ENCODE peak calls at places on chromosomes 11 and 22, in seven cellular contexts. Q is RWPE2, B is epithelial cell of esophagus, U is kidney, A is mucosa of descending colon, T is astrocyte of the spinal cord, R is upper lobe of right lung. J is an unnamed sample.

GRCh38 chr22:37802310-37803194 is 5.2 kb upstream of the GCAT start:
- DNase-seq in Q (peak), B (peak), U (peak), A (peak), T (peak), R (peak), J (no peak)

GRCh38 chr22:30537083-30537731 is 9.3 kb downstream of the SEC14L6 start:
- DNase-seq in Q (no peak), B (no peak), U (no peak), A (peak), T (no peak), R (no peak), J (no peak)

GRCh38 chr11:119368121-119369034 is 13.1 kb downstream of the USP2 start:
- DNase-seq in Q (peak), B (no peak), U (peak), A (peak), T (no peak), R (peak), J (no peak)

GRCh38 chr11:126487711-126488110 is 132.2 kb downstream of the ST3GAL4 start:
- DNase-seq in Q (no peak), B (no peak), U (no peak), A (no peak), T (no peak), R (peak), J (no peak)

GRCh38 chr11:82826526-82826925 is 73.7 kb downstream of the PRCP start:
- DNase-seq in Q (no peak), B (no peak), U (no peak), A (no peak), T (no peak), R (no peak), J (no peak)

GRCh38 chr11:33178443-33179154 is 17.3 kb upstream of the CSTF3 start:
- DNase-seq in Q (no peak), B (no peak), U (no peak), A (no peak), T (no peak), R (no peak), J (peak)

GRCh38 chr11:44243086-44243485 is 66.9 kb downstream of the ALX4 start:
- DNase-seq in Q (no peak), B (no peak), U (no peak), A (no peak), T (no peak), R (no peak), J (no peak)

GRCh38 chr11:113773092-113773415 is 438 bp downstream of the ZW10 start:
- DNase-seq in Q (no peak), B (peak), U (no peak), A (peak), T (no peak), R (no peak), J (no peak)

GRCh38 chr11:15826826-15827225 is 529.5 kb downstream of the SOX6 start:
- DNase-seq in Q (no peak), B (peak), U (no peak), A (no peak), T (no peak), R (peak), J (no peak)

GRCh38 chr11:128964463-128964930 is 21.8 kb upstream of the TP53AIP1 start:
- DNase-seq in Q (no peak), B (no peak), U (no peak), A (no peak), T (no peak), R (no peak), J (no peak)

GRCh38 chr11:35148163-35148562 is 9.2 kb downstream of the CD44 start:
- DNase-seq in Q (no peak), B (no peak), U (no peak), A (no peak), T (peak), R (no peak), J (no peak)

GRCh38 chr11:64064374-64065140 is 28.8 kb downstream of the FLRT1 start:
- DNase-seq in Q (no peak), B (peak), U (no peak), A (no peak), T (no peak), R (no peak), J (no peak)

GRCh38 chr22:26314171-26314570 is 114.9 kb upstream of the ASPHD2 start:
- DNase-seq in Q (no peak), B (no peak), U (no peak), A (no peak), T (no peak), R (no peak), J (no peak)

GRCh38 chr22:36386900-36387663 is 685 bp downstream of the MYH9 start:
- DNase-seq in Q (no peak), B (peak), U (peak), A (peak), T (no peak), R (peak), J (no peak)

DNA sequence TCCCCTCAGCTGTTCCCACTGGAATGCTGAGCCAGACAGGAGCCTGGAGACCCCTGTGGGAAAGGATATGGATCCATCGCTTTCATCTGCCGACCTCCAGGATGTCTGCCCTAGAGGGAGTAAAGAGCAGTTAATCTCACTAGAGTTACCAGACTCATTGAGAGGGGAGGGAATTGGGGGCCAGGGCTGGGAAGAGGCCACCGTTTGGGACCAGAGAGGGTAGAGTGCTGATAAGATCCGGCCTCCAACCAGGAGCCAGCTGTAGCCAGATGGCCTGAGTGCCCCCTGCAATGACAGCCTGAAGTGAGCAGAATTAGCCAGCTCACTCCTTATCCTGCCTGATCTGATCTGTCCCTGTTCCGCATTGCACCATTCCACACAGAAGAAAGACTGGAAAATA is 3.7 kb upstream of the APLNR start:
- DNase-seq in Q (no peak), B (no peak), U (no peak), A (no peak), T (no peak), R (no peak), J (no peak)
- TF ChIP-seq CTCF in Q (no peak), B (no peak), U (no peak), A (no peak), T (no peak), R (no peak), J (no peak)

GRCh38 chr11:1389932-1390587 is at the start of gene BRSK2:
- DNase-seq in Q (no peak), B (no peak), U (peak), A (no peak), T (no peak), R (no peak), J (no peak)

GRCh38 chr11:1387521-1387920 is 2.2 kb upstream of the BRSK2 start:
- DNase-seq in Q (no peak), B (no peak), U (peak), A (peak), T (no peak), R (no peak), J (no peak)

GRCh38 chr11:1388763-1389102 is 1.0 kb upstream of the BRSK2 start:
- DNase-seq in Q (no peak), B (peak), U (no peak), A (no peak), T (no peak), R (no peak), J (no peak)

GRCh38 chr11:1389103-1389931 is 417 bp upstream of the BRSK2 start:
- DNase-seq in Q (peak), B (peak), U (peak), A (peak), T (peak), R (peak), J (peak)

DNA sequence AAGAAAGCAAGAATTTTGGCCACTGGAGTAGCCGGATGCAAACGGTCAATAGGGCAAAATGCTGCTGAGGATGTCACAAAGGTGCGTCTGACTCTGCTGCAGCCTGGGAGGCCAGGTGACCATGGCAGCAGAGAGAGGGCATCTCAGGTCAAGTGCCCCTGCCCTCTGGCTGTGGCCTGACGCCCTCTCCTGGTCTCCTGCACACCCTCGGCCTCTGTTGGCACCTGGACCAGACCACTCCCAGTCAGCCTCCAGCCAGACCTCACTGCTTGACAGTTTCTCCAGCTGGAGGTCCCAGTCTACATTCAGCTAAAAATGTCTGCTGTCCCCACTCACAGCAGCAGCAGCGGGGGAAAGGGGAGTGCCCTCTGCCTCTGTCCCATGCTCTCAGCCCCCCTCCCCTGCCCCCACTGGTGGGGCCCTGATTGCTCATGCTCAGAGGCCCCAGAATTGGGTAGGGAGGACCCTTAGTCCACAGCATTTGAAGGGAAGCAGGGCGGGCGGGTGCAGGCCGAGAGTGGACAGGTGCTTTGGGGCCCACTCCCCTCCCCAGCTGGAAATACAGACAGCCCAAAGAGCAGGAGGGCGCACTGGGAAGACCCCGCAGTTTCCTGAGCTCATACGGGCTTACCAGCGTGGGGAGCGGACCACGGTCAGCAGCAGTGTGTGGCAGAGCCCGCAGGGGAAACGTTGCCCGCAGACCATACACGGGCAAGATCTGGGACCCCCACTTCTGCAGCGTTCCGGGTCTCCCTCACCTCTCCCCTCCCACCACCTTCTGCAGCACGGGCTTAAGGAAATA is 1.6 kb upstream of the BRSK2 start:
- DNase-seq in Q (no peak), B (no peak), U (peak), A (peak), T (no peak), R (no peak), J (no peak)
- TF ChIP-seq CTCF in Q (no peak), B (no peak), U (no peak), A (no peak), T (no peak), R (peak), J (peak)

GRCh38 chr22:40204331-40205116 is 26.8 kb downstream of the TNRC6B start:
- DNase-seq in Q (no peak), B (no peak), U (no peak), A (no peak), T (peak), R (no peak), J (peak)

GRCh38 chr22:40202225-40202944 is 24.7 kb downstream of the TNRC6B start:
- DNase-seq in Q (no peak), B (no peak), U (no peak), A (no peak), T (no peak), R (no peak), J (no peak)

GRCh38 chr22:40209945-40210485 is 32.3 kb downstream of the TNRC6B start:
- DNase-seq in Q (no peak), B (no peak), U (no peak), A (no peak), T (no peak), R (no peak), J (no peak)

GRCh38 chr22:40203568-40203967 is 25.8 kb downstream of the TNRC6B start:
- DNase-seq in Q (no peak), B (no peak), U (no peak), A (no peak), T (no peak), R (no peak), J (no peak)

GRCh38 chr22:40206561-40206960 is 28.8 kb downstream of the TNRC6B start:
- DNase-seq in Q (no peak), B (no peak), U (no peak), A (no peak), T (no peak), R (no peak), J (no peak)
- TF ChIP-seq CTCF in Q (no peak), B (no peak), U (no peak), A (no peak), T (no peak), R (no peak), J (no peak)

DNA sequence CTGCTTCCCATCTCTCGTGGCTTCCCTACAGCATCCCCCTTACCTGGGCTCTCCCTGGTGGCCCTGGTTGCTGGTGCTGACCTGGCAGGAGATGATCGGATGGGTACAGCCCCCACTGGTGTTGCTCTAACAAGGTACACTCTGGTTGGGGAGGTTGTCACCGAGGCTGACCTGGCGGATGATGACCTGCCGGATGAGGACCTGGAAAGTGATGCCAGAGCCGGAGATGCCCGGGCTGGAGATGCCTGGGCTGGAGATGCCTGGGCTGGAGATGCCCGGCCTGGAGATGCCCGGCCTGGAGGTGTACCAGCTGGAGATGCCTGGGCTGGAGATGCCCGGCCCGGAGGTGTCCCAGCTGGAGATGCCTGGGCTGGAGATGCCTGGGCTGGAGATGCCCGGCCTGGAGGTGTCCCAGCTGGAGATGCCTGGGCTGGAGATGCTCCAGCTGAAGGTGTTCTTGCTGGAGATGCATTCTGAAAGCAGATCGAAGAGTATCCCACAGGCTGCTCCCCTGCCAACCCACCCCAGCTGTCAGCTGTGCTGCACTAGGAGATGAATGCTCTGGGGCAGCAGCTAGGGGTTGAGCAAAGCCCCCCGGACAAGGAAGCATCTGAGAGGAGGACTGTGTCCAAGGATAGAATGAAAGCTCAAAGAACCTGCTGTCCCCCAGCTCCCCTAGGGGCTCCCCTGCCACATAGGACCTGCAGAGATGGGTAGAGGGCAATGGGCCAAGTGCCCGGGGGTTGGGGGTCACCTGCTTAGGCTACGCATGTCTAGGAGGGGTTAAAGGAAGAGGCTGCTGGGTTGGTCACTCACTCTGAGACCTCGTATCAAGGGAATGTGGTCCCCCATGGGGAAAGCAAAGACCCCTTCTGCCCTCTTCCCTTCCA is 10.6 kb downstream of the TMPRSS13 start:
- DNase-seq in Q (peak), B (no peak), U (no peak), A (no peak), T (no peak), R (no peak), J (no peak)
- TF ChIP-seq CTCF in Q (no peak), B (no peak), U (no peak), A (no peak), T (no peak), R (no peak), J (no peak)

GRCh38 chr11:81377418-81377817 is 1356.2 kb downstream of the FAM181B start:
- DNase-seq in Q (no peak), B (no peak), U (no peak), A (no peak), T (no peak), R (no peak), J (no peak)
- TF ChIP-seq CTCF in Q (no peak), B (no peak), U (no peak), A (no peak), T (no peak), R (no peak), J (no peak)